ENCODE peak calls at places on chromosomes 2 and 18, in five cellular contexts. Q, V, B, U and P are unnamed samples.

GRCh38 chr2:180040146-180040925 is 33.2 kb upstream of the CWC22 start:
- DNase-seq in Q (no peak), V (no peak), U (no peak), B (peak; percentile 99), P (no peak)

GRCh38 chr2:181239400-181239799 is 217.8 kb upstream of the ITGA4 start:
- DNase-seq in B (peak; percentile 27), U (no peak), V (no peak), Q (no peak), P (no peak)

GRCh38 chr2:16623046-16623445 is 42.6 kb downstream of the CYRIA start:
- DNase-seq in B (peak; percentile 85), U (no peak), V (no peak), Q (no peak), P (no peak)

GRCh38 chr18:77548790-77549420 is 299.3 kb downstream of the GALR1 start:
- DNase-seq in Q (no peak), U (no peak), B (no peak), V (no peak), P (no peak)

GRCh38 chr2:96495983-96496382 is 9.2 kb downstream of the NEURL3 start:
- DNase-seq in B (no peak), V (no peak), Q (no peak), U (no peak), P (no peak)

GRCh38 chr2:19104503-19104902 is 253.9 kb downstream of the OSR1 start:
- DNase-seq in V (no peak), Q (no peak), U (no peak), B (no peak), P (no peak)

GRCh38 chr2:141260895-141261294 is 869.9 kb downstream of the LRP1B start:
- DNase-seq in V (no peak), B (no peak), U (no peak), Q (no peak), P (no peak)

GRCh38 chr2:167844714-167845530 is 402.5 kb downstream of the STK39 start:
- DNase-seq in Q (no peak), B (no peak), V (no peak), U (no peak), P (no peak)

GRCh38 chr2:150090031-150090430 is 397.4 kb downstream of the RND3 start:
- DNase-seq in B (no peak), V (no peak), Q (no peak), U (no peak), P (no peak)

GRCh38 chr2:130393318-130393910 is 37.6 kb downstream of the PTPN18 start:
- DNase-seq in B (no peak), U (no peak), Q (no peak), V (no peak), P (no peak)

GRCh38 chr2:11749646-11750349 is 3.4 kb downstream of the LPIN1 start:
- DNase-seq in Q (no peak), V (peak; percentile 61), B (peak; percentile 29), U (no peak), P (no peak)

GRCh38 chr2:169141713-169142352 is 72.5 kb downstream of the DHRS9 start:
- DNase-seq in B (peak; percentile 72), Q (peak; percentile 72), V (peak; percentile 80), U (peak; percentile 32), P (no peak)

GRCh38 chr2:238425979-238426567 is 654 bp upstream of the ASB1 start:
- DNase-seq in B (peak; percentile 88), U (no peak), V (peak; percentile 36), Q (peak; percentile 28), P (no peak)

GRCh38 chr18:13500227-13500865 is 226.0 kb downstream of the FAM210A start:
- DNase-seq in B (peak; percentile 48), U (no peak), Q (peak; percentile 33), V (no peak), P (no peak)
- TF ChIP-seq CTCF in B (no peak), U (no peak), Q (no peak), V (no peak), P (no peak)

DNA sequence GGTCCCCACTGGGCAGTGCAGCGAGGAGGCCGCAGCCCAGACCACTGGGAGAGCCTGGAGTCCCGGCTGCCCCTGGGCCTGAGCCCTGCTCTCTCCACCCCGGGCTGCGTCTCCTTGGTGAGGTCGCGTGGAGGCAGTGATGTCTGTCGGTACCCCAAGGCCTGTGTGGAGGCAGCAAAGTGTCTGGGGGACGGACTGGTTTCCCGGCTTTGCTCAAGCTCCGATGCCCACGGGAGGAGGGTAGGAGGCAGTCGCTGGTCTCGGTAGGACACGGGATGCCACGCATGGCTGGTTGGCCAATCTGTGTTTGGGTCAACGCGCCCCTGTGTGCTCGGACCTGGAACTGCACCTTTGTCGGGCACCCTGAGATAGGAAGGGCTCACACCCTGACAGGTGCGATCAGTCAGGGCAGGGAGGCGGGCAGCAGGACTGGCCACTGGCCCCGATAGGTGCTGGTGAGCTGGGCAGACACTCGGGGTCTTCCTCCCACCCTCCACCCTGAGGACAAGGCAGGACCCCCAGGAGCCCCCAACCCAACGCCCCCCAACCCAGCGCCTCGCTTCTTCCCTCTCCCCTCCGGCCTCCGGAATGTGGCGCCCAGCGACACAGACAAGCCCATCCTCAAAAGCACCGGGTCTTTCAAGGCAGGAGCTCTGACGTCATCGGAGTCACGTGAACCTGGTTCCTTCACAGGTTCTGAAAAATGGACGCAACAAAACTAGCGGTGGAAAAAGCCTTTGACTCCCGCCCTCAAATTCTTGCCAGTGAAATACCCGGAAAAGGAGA is 288.6 kb downstream of the NDUFA10 start:
- DNase-seq in U (no peak), V (peak; percentile 47), B (no peak), Q (no peak), P (no peak)
- TF ChIP-seq CTCF in U (no peak), V (no peak), B (no peak), Q (no peak), P (no peak)

GRCh38 chr18:12253027-12253426 is 1.1 kb upstream of the CIDEA start:
- DNase-seq in Q (no peak), V (no peak), B (no peak), U (no peak), P (no peak)

GRCh38 chr18:12254820-12255511 is 805 bp downstream of the CIDEA start:
- DNase-seq in V (no peak), Q (no peak), B (no peak), U (no peak), P (no peak)

GRCh38 chr18:12252061-12252460 is 2.1 kb upstream of the CIDEA start:
- DNase-seq in U (no peak), B (no peak), Q (no peak), V (no peak), P (no peak)

GRCh38 chr18:12254137-12254819 is at the start of gene CIDEA:
- DNase-seq in B (no peak), Q (peak; percentile 36), V (no peak), U (no peak), P (no peak)

DNA sequence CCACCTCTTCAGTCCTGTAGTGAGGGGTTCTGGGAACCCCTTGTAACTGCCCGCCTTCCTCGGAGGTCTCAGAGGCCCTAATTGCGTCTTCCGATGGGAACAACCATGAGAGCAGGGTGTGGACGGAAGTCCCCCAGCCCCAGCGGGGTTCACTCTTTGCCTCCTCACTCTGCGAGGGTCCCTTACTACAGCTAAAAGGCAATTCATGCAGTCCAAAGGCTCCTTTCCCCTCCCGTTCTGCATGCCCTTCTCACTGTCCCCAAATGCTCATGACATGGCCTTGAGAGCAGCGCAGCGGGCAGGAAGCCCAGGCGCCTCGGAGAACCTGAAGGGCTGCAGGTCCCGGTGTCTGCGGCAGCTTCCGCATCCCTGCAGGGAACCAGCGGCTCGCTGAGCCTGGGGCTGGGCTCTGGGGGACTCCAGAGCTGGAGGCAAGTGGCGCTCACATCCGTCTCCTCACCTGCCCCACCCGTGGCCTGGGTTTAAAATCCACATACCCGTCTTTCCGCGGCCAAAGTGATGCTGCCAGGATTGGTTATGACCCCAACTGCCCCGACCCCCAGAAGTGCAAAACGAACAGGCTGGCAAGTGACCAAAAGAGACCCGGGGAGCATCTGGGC is 534 bp upstream of the CIDEA start:
- DNase-seq in B (no peak), V (peak; percentile 68), Q (no peak), U (peak; percentile 25), P (no peak)
- TF ChIP-seq CTCF in B (no peak), V (no peak), Q (no peak), U (no peak), P (no peak)

DNA sequence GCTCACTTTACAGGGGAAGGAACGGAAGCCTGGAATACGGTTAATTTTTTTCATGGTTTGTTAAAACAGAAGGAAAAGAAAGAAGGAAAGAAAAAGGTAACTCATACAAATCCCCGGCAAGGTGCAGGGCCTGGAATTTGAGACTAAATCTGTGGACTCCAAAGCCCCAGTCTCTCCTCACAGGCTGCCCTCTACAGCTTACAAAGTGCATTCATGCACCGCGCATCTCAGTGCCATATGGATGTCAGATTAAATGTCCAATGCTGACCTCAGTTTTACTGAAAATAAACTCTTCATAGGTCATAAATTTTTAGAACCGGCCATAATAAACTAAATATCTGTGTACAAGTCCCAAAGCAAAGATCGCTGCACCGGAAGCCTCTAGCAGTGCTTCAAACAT is 17.8 kb downstream of the ST6GAL2 start:
- DNase-seq in Q (no peak), V (peak; percentile 47), U (no peak), B (no peak), P (no peak)
- TF ChIP-seq CTCF in Q (peak; percentile 60), V (no peak), U (no peak), B (peak; percentile 22), P (no peak)